ENCODE peak calls at places on chromosomes 12 and 14, in seven cellular contexts. T, P, C, R, V, Z and J are unnamed samples.
A peak's percentile ranks its signal among the peaks of the same experiment; 100 is the strongest.

GRCh38 chr12:120175062-120175461 is 19.5 kb downstream of the GCN1 start:
- DNase-seq in T (no peak), Z (no peak), R (no peak), V (no peak), P (no peak), C (no peak), J (no peak)

GRCh38 chr12:8662592-8662991 is at the start of gene MFAP5:
- DNase-seq in V (peak; percentile 85), R (no peak), T (peak; percentile 24), Z (peak; percentile 73), P (peak; percentile 98), C (no peak), J (no peak)

GRCh38 chr14:49051328-49052060 is 534.7 kb downstream of the RPS29 start:
- DNase-seq in P (no peak), T (no peak), V (no peak), C (no peak), R (no peak), Z (no peak), J (no peak)

GRCh38 chr12:119683413-119683812 is 15.5 kb downstream of the PRKAB1 start:
- DNase-seq in V (peak; percentile 59), R (no peak), C (no peak), P (peak; percentile 44), T (no peak), Z (no peak), J (no peak)

GRCh38 chr12:95790025-95790911 is at the start of gene NTN4:
- DNase-seq in C (peak; percentile 9), P (peak; percentile 38), T (no peak), R (peak; percentile 52), Z (peak; percentile 65), V (peak; percentile 47), J (peak; percentile 33)

GRCh38 chr12:99043319-99043914 is 398.3 kb downstream of the APAF1 start:
- DNase-seq in P (peak; percentile 66), C (peak; percentile 37), R (peak; percentile 20), V (peak; percentile 75), T (peak; percentile 59), Z (no peak), J (peak; percentile 81)

GRCh38 chr12:111417784-111418593 is 12.3 kb downstream of the SH2B3 start:
- DNase-seq in V (no peak), R (no peak), P (no peak), Z (no peak), C (no peak), T (no peak), J (no peak)

GRCh38 chr14:89617471-89618291 is 200.6 kb upstream of the FOXN3 start:
- DNase-seq in R (peak; percentile 25), V (peak; percentile 66), Z (no peak), T (peak; percentile 18), P (peak; percentile 73), C (no peak), J (peak; percentile 66)

GRCh38 chr12:19474147-19474546 is 34.9 kb downstream of the AEBP2 start:
- DNase-seq in V (peak; percentile 49), T (peak; percentile 15), R (no peak), C (no peak), Z (no peak), P (peak; percentile 45), J (no peak)

GRCh38 chr14:65226824-65227604 is 124.7 kb upstream of the MAX start:
- DNase-seq in R (no peak), P (peak; percentile 81), T (no peak), V (peak; percentile 55), Z (no peak), C (no peak), J (no peak)

GRCh38 chr14:24132061-24132685 is 1.7 kb downstream of the FITM1 start:
- DNase-seq in Z (no peak), V (no peak), R (no peak), T (no peak), P (no peak), C (no peak), J (no peak)

GRCh38 chr14:102907980-102908730 is 14.3 kb upstream of the AMN start:
- DNase-seq in P (no peak), V (no peak), T (no peak), R (no peak), C (no peak), Z (peak; percentile 42), J (no peak)

GRCh38 chr12:112148031-112148513 is 22.7 kb downstream of the TRAFD1 start:
- DNase-seq in P (peak; percentile 59), T (peak; percentile 71), Z (no peak), C (no peak), V (peak; percentile 89), R (no peak), J (peak; percentile 95)

GRCh38 chr12:23760495-23760894 is 189.0 kb downstream of the SOX5 start:
- DNase-seq in Z (no peak), P (peak; percentile 53), C (no peak), V (peak; percentile 20), R (no peak), T (peak; percentile 79), J (peak; percentile 14)

DNA sequence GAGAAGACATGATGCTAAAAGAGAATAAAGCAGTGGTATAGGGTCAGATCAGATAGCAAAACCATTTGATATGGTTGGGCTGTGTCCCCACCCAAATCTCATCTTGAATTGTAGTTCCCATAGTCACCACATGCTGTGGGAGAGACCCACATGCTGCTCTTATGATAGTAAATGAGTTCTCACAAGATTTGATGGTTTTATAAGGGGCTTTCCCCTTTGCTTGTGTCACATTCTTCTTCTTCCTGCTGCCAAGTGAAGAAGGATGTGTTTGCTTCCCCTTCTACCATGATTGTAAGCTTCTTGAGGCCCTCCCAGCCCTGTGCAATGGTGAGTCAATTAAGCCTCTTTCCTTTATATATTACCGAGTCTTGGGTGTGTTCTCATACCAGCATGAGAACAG is 49.4 kb downstream of the SLC16A7 start:
- DNase-seq in C (no peak), Z (no peak), P (no peak), R (no peak), V (no peak), T (no peak), J (no peak)
- H3K4me3 ChIP-seq in C (no peak overlapping the region), Z (no peak overlapping the region), P (no peak overlapping the region), R (no peak overlapping the region), V (no peak overlapping the region), T (no peak overlapping the region), J (no peak overlapping the region)

GRCh38 chr14:74476607-74477006 is 16.5 kb downstream of the NPC2 start:
- DNase-seq in Z (no peak), T (no peak), C (no peak), R (no peak), V (no peak), P (no peak), J (no peak)
- TF ChIP-seq CTCF in Z (no peak), T (no peak), C (no peak), R (no peak), V (no peak), P (no peak), J (no peak)

DNA sequence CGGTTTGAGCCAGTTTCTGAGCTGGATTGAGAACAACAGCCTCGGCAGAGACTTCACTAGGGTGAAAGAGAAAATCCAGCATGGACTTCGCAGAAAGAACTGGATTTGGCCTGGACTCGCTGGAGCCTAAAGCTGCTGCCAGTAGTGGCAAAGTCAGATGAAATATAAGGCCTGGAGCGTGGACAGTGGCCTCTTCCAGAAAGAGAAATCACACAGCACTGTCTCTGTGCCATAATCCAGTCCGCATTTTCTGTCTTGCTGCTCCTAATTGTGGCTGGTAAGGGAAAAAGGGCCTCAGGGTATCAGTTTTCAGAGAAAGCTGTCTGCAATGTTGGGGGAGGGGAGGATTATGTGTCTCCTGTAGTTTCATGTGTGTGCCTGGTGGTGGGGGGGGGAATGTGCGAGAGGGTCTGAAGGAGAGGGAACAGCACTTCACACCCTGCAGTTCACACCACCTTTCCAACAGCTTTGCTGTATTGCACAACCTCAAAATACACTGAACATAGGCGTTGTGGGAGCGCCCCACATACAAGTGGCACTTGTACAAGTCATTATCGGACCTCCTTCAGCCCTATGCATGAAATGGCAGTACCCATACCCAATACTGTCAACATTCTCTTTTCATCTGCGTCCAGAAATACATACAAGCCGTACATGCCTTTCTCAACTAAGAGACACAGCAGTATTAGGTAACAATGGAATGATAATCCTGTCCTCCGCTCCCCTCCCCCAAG is 107.6 kb upstream of the ATF7IP start:
- DNase-seq in T (peak; percentile 95), Z (peak; percentile 95), P (peak; percentile 100), C (peak; percentile 80), V (peak; percentile 100), R (peak; percentile 93), J (peak; percentile 100)
- H3K4me3 ChIP-seq in T (no peak overlapping the region), Z (no peak overlapping the region), P (no peak overlapping the region), C (no peak overlapping the region), V (no peak overlapping the region), R (no peak overlapping the region), J (no peak overlapping the region)

GRCh38 chr14:72517736-72518135 is 376.2 kb downstream of the DPF3 start:
- DNase-seq in V (peak; percentile 35), Z (no peak), T (no peak), R (no peak), C (no peak), P (no peak), J (no peak)

GRCh38 chr14:72514660-72515025 is 379.3 kb downstream of the DPF3 start:
- DNase-seq in T (no peak), P (no peak), Z (no peak), R (no peak), C (no peak), V (no peak), J (no peak)

GRCh38 chr14:72518809-72519377 is 375.0 kb downstream of the DPF3 start:
- DNase-seq in C (no peak), R (no peak), P (no peak), V (no peak), T (no peak), Z (no peak), J (no peak)

GRCh38 chr14:72515779-72516770 is 377.8 kb downstream of the DPF3 start:
- DNase-seq in R (no peak), V (peak; percentile 58), T (peak; percentile 52), C (no peak), Z (no peak), P (peak; percentile 48), J (peak; percentile 69)

DNA sequence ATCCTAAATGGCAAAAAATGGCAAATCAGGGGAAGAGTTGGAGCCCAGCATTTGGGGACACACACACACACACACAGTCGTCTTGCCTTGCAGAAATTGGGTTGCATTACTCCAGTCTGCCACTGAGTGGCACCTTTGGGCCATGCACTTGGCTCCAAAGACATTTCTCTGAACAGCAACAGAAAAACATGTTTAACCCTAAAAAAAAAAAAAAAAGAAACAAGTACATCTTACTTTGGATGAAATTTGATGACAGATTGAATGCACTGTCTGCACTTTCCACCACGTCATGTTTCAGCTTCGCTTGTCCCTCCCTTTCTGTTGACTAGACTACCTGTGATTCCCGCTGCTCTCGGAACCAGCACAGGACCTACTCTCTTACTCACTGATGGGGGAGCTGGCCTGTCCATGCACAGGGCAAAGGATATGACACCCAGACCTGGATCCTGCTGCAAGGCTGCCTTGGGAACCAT is 376.9 kb downstream of the DPF3 start:
- DNase-seq in T (peak; percentile 80), P (peak; percentile 89), Z (no peak), V (peak; percentile 92), R (peak; percentile 38), C (peak; percentile 15), J (peak; percentile 93)
- TF ChIP-seq CTCF in T (peak; percentile 91), P (peak; percentile 97), Z (peak; percentile 71), V (peak; percentile 94), R (peak; percentile 67), C (peak; percentile 49), J (peak; percentile 95)

DNA sequence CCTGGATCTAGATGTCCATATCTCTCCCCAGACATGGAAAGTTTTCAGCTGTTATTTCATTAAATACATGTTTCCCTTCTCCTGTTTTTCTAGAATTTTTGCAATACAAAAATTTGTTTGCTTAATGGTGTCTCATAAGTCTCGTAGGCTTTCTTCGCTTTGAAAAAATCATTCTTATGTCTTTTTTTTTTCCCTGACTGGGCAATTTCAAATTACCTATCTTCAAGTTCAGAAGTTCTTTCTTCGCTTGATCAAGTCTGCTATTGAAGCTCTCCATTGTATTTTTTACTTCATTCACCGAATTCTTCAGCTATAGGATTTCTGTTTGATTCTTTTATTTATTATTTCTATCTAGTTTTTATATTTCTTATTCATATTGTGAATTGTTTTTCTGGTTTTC is 130.2 kb upstream of the WSCD2 start:
- DNase-seq in C (no peak), Z (no peak), P (no peak), R (no peak), T (no peak), V (no peak), J (no peak)
- H3K4me3 ChIP-seq in C (no peak overlapping the region), Z (no peak overlapping the region), P (no peak overlapping the region), R (no peak overlapping the region), T (no peak overlapping the region), V (no peak overlapping the region), J (no peak overlapping the region)